ENCODE peak calls at places on chromosome 9, in four cellular contexts. P, U, J and I are unnamed samples.

GRCh38 chr9:123426406-123426805 is 70.4 kb downstream of the CRB2 start:
- DNase-seq in P (peak), U (peak), J (peak), I (peak)

GRCh38 chr9:137176302-137177182 is 4.7 kb upstream of the TMEM210 start:
- DNase-seq in P (peak), U (peak), J (no peak), I (no peak)

GRCh38 chr9:14365667-14366066 is 51.7 kb upstream of the NFIB start:
- DNase-seq in P (no peak), U (no peak), J (no peak), I (no peak)

GRCh38 chr9:4678679-4679267 is 596 bp upstream of the CDC37L1 start:
- DNase-seq in P (no peak), U (peak), J (no peak), I (no peak)

GRCh38 chr9:4933177-4933576 is 51.9 kb upstream of the JAK2 start:
- DNase-seq in P (no peak), U (no peak), J (no peak), I (no peak)

GRCh38 chr9:121855476-121855875 is 204.0 kb downstream of the DAB2IP start:
- DNase-seq in P (no peak), U (no peak), J (no peak), I (no peak)

GRCh38 chr9:98707158-98708102 is 1.3 kb downstream of the GABBR2 start:
- DNase-seq in P (peak), U (peak), J (no peak), I (peak)

GRCh38 chr9:134128727-134129679 is 6.9 kb upstream of the WDR5 start:
- DNase-seq in P (no peak), U (no peak), J (no peak), I (no peak)

GRCh38 chr9:7536310-7536939 is 263.2 kb downstream of the DMAC1 start:
- DNase-seq in P (peak), U (peak), J (no peak), I (peak)

GRCh38 chr9:3437031-3437430 is 88.8 kb downstream of the RFX3 start:
- DNase-seq in P (no peak), U (no peak), J (no peak), I (no peak)
- TF ChIP-seq SPI1 in P (no peak), U (no peak), J (no peak), I (no peak)

DNA sequence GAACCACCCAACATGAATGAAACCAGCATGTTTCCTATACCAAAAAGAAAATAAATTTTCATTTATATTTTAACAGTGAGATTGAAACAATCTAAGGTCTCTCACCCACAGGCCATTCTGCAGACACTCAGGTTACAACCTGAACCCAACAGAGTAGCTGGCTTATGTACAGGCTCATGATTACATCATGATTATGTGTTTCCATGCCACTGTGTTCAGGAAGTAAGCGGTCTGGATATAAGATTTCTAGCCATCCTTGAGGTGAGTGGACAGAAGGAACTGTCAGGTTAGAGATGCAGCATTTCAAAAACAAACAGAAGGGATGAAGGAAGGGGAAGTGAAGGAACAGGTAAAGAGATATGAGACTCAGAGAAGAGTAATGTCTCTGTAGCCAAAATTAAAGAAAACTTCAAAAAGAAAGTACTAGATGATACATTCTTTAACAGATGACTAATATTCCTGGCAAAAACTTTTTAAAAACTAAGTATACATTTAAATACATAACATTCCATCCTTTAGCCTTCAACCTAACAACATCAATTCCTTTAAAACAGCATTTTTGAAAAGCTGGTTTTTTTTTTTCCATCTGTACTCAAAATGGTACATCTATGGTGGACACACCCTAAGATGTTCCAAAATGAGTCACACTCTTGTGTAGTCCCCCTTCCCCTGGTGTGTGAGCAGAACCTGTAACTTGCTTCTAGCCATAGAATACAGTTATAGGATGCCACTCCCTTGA is 119.8 kb downstream of the LPAR1 start:
- DNase-seq in P (no peak), U (no peak), J (no peak), I (no peak)
- TF ChIP-seq SPI1 in P (no peak), U (no peak), J (no peak), I (no peak)

DNA sequence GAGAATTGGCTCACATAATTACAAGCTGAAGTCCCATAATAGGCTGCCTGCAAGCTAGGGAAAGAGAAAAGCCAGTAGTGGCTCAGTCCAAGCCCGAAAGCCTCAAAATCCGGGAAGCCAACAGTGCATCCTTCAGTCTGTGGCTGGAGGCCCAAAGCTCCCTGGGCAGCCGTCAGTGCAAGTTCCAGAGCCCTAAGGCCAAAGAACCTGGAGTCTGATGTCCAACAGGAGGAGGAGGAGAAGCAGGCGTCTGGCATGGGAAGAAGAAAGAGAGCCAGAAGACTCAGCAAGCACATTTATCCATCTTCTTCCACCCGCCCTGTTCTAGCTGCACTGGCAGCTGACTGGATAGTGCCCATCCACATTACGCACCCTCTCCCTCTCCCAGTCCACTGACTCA is 213.4 kb downstream of the GAS1 start:
- DNase-seq in P (no peak), U (no peak), J (no peak), I (no peak)
- TF ChIP-seq SPI1 in P (no peak), U (no peak), J (no peak), I (no peak)

GRCh38 chr9:90940280-90940679 is 138.7 kb downstream of the SYK start:
- DNase-seq in P (no peak), U (no peak), J (no peak), I (no peak)

GRCh38 chr9:90942555-90942954 is 140.9 kb downstream of the SYK start:
- DNase-seq in P (no peak), U (no peak), J (peak), I (no peak)

GRCh38 chr9:90941661-90942060 is 140.0 kb downstream of the SYK start:
- DNase-seq in P (no peak), U (no peak), J (no peak), I (no peak)

GRCh38 chr9:90936380-90936779 is 134.8 kb downstream of the SYK start:
- DNase-seq in P (no peak), U (no peak), J (no peak), I (no peak)

GRCh38 chr9:90939367-90939766 is 137.7 kb downstream of the SYK start:
- DNase-seq in P (no peak), U (no peak), J (no peak), I (no peak)
- TF ChIP-seq SPI1 in P (no peak), U (no peak), J (no peak), I (no peak)

GRCh38 chr9:89138463-89139390 is 39.9 kb downstream of the SHC3 start:
- DNase-seq in P (no peak), U (no peak), J (no peak), I (no peak)
- TF ChIP-seq SPI1 in P (no peak), U (no peak), J (no peak), I (no peak)

DNA sequence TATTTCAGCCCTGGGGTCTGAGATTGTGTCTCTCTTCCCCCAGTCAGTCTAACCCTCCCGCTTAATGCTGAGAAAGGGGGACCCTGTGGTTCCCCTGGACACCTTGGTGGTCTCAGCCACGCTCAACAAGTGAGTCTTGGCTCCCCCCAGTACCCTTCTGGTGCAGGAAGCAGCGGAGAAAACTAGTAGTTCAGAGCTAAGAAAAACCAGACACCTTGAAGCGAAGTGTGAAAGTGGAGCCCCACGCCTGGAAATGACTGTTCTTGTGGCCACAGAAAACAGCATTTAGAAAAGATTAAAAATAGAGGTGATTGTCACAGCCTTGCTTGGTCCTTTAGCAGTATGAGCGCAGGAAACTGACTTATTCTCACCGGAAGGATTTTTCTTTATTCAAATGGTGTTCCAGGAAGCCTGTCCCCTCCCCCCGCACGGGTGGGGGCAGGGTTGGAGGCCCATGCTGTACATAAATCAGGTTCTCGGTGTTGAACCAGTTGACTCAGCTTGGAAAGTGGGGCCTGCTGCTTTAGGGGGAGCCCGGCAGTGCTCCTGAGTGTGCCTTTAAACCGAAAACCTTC is 8.1 kb downstream of the ARPC5L start:
- DNase-seq in P (no peak), U (peak), J (peak), I (no peak)
- TF ChIP-seq SPI1 in P (peak), U (no peak), J (no peak), I (no peak)

GRCh38 chr9:2481216-2481615 is 140.4 kb upstream of the VLDLR start:
- DNase-seq in P (no peak), U (no peak), J (no peak), I (no peak)
- TF ChIP-seq SPI1 in P (no peak), U (no peak), J (no peak), I (no peak)

DNA sequence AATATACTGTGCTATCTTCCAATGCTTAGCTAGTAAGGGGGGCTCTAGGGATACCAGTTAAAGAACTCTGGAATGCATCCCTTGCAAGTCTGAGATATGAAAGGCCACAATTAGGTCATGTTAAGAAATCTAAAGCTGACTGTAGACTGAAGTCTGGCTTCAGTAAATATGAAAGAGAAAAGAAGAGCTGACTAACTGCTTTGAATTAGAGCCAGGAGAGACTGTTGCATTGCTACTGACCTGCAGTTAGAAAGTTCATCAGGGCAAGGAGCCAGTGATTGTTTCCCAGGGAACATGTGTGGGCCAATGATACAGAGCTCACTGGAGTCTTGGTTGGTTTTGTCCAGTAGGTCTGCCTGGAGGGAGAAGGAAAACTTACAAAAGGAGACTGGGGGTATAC is 472.1 kb upstream of the TNC start:
- DNase-seq in P (no peak), U (no peak), J (no peak), I (no peak)
- TF ChIP-seq SPI1 in P (no peak), U (no peak), J (no peak), I (no peak)